ENCODE peak calls at places on chromosomes 12 and 14, in five cellular contexts. One of them, this sample, is unnamed.

GRCh38 chr12:89514751-89515150 is 9.8 kb downstream of the GALNT4 start:
- DNase-seq in A549: no peak
- DNase-seq in adrenal gland: no peak
- DNase-seq in NB4: peak
- DNase-seq in IMR-90: no peak
- DNase-seq in this sample: no peak

GRCh38 chr14:72883963-72884362 is 9.9 kb downstream of the DPF3 start:
- DNase-seq in adrenal gland: no peak
- DNase-seq in A549: no peak
- DNase-seq in NB4: no peak
- DNase-seq in IMR-90: peak
- DNase-seq in this sample: no peak

GRCh38 chr12:82862069-82862841 is 175.5 kb downstream of the TMTC2 start:
- DNase-seq in IMR-90: peak
- DNase-seq in adrenal gland: no peak
- DNase-seq in A549: no peak
- DNase-seq in NB4: peak
- DNase-seq in this sample: no peak

GRCh38 chr14:75221797-75222196 is 45.4 kb upstream of the TMED10 start:
- DNase-seq in IMR-90: no peak
- DNase-seq in A549: no peak
- DNase-seq in adrenal gland: no peak
- DNase-seq in NB4: peak
- DNase-seq in this sample: no peak

GRCh38 chr14:55846852-55847471 is 267.0 kb downstream of the KTN1 start:
- DNase-seq in adrenal gland: no peak
- DNase-seq in A549: no peak
- DNase-seq in NB4: no peak
- DNase-seq in IMR-90: peak
- DNase-seq in this sample: no peak

GRCh38 chr14:98177551-98177950 is 1094.4 kb downstream of the BCL11B start:
- DNase-seq in A549: no peak
- DNase-seq in NB4: no peak
- DNase-seq in adrenal gland: no peak
- DNase-seq in IMR-90: no peak
- DNase-seq in this sample: no peak

GRCh38 chr14:103736546-103737431 is 21.2 kb downstream of the ZFYVE21 start:
- DNase-seq in A549: no peak
- DNase-seq in NB4: no peak
- DNase-seq in adrenal gland: no peak
- DNase-seq in IMR-90: no peak
- DNase-seq in this sample: peak

GRCh38 chr12:108614041-108614440 is 16.2 kb upstream of the TMEM119 start:
- DNase-seq in IMR-90: no peak
- DNase-seq in adrenal gland: no peak
- DNase-seq in A549: no peak
- DNase-seq in NB4: no peak
- DNase-seq in this sample: no peak

GRCh38 chr12:107564946-107565345 is 120.7 kb upstream of the PWP1 start:
- DNase-seq in NB4: peak
- DNase-seq in adrenal gland: no peak
- DNase-seq in A549: no peak
- DNase-seq in IMR-90: peak
- DNase-seq in this sample: no peak

DNA sequence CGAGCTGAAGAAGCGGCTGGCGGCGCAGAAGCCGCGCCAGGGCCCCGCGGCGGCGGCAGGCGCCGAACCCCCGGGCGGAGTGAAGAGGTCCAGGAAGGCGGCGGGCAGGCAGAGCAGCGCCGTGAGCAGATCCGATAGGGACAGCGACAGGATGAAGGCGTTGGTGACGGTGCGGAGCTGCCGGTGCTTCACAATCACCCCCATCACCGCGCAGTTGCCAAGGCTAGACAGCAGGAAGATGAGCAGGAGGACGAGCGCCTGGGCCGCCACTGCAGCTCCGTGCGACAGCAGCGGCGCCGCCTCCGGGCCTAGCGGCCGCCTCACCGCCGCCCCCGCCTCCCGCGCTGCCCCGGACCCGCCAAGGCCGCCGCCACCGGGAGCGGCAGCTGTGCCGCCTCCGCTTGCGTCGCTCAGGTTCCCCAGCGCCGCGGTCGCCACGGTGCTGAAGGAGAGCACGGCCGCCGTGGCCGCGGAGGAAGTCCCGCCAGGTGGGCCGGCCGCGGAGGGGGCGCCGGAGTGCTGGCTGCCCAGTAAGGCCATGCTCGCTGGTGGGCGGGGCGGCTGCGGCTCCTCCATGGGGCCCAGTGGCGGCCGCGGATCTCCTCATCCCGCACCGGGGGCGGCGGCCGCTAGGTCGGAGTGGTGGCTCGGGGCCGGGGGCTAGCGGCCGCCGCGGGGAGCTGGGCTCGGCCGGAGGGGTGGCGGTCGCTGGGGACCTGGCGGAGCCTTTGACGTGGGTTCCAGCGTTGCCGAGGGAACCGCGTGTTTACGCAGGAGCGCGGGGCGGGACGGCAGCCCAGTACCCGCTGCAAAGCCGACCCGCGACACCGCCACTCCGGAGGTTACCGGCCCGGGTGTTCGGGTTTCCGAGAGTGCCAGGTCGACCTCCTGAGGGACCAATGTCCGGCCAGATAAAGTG is at the start of gene GPR135:
- DNase-seq in adrenal gland: peak
- DNase-seq in A549: no peak
- DNase-seq in NB4: no peak
- DNase-seq in IMR-90: peak
- DNase-seq in this sample: peak
- TF ChIP-seq POLR2A in adrenal gland: peak
- TF ChIP-seq POLR2A in A549: no peak
- TF ChIP-seq POLR2A in NB4: no peak
- TF ChIP-seq POLR2A in IMR-90: no peak
- TF ChIP-seq POLR2A in this sample: no peak

GRCh38 chr12:27696293-27696652 is at the start of gene REP15:
- DNase-seq in A549: no peak
- DNase-seq in NB4: no peak
- DNase-seq in adrenal gland: no peak
- DNase-seq in IMR-90: no peak
- DNase-seq in this sample: no peak

GRCh38 chr12:27696864-27697564 is 767 bp downstream of the REP15 start:
- DNase-seq in IMR-90: no peak
- DNase-seq in A549: no peak
- DNase-seq in NB4: no peak
- DNase-seq in adrenal gland: no peak
- DNase-seq in this sample: no peak

GRCh38 chr12:27693403-27693802 is 2.8 kb upstream of the REP15 start:
- DNase-seq in IMR-90: no peak
- DNase-seq in adrenal gland: no peak
- DNase-seq in A549: no peak
- DNase-seq in NB4: no peak
- DNase-seq in this sample: no peak

GRCh38 chr12:27695556-27696292 is 523 bp upstream of the REP15 start:
- DNase-seq in NB4: no peak
- DNase-seq in adrenal gland: no peak
- DNase-seq in IMR-90: peak
- DNase-seq in A549: no peak
- DNase-seq in this sample: no peak
- TF ChIP-seq CTCF in NB4: no peak
- TF ChIP-seq CTCF in adrenal gland: no peak
- TF ChIP-seq CTCF in IMR-90: no peak
- TF ChIP-seq CTCF in A549: no peak
- TF ChIP-seq CTCF in this sample: no peak

GRCh38 chr12:121797937-121798801 is 4.7 kb upstream of the RHOF start:
- DNase-seq in NB4: no peak
- DNase-seq in A549: no peak
- DNase-seq in adrenal gland: peak
- DNase-seq in IMR-90: peak
- DNase-seq in this sample: peak
- TF ChIP-seq POLR2A in NB4: no peak
- TF ChIP-seq POLR2A in A549: no peak
- TF ChIP-seq POLR2A in adrenal gland: no peak
- TF ChIP-seq POLR2A in IMR-90: no peak
- TF ChIP-seq POLR2A in this sample: peak

DNA sequence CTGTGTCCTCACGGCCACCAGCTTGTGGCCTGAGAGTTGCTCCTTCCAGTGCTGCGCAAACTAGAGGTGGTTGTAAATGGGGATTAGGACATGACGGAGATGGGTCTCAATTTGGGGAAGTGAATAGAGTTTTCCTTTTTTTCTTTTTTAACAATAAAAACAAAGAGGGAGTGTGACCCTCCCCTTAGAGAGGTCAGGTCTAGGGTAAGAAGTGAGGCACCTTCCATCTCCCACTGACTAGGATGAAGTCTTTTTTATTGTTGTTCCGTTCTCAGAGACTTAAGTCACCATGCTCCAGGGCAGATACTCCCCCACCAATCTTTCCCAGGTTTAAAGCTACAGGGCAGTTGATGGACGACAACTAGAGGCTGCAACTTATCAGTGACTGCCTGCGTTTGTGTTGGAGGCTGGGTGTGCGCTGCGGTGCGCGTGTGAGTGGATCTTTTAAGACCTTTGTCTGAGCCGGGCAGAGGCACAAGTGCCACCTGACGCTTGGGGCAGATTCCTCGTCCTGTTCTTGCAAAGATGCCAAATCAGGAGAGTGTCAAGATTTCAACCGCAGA is 2.1 kb upstream of the GSC start:
- DNase-seq in adrenal gland: no peak
- DNase-seq in A549: no peak
- DNase-seq in NB4: no peak
- DNase-seq in IMR-90: no peak
- DNase-seq in this sample: no peak
- TF ChIP-seq CTCF in adrenal gland: no peak
- TF ChIP-seq CTCF in A549: no peak
- TF ChIP-seq CTCF in NB4: no peak
- TF ChIP-seq CTCF in IMR-90: no peak
- TF ChIP-seq CTCF in this sample: no peak

GRCh38 chr12:31590730-31591307 is at the start of gene DENND5B:
- DNase-seq in IMR-90: peak
- DNase-seq in NB4: peak
- DNase-seq in adrenal gland: peak
- DNase-seq in A549: peak
- DNase-seq in this sample: peak
- TF ChIP-seq POLR2A in IMR-90: no peak
- TF ChIP-seq POLR2A in NB4: peak
- TF ChIP-seq POLR2A in adrenal gland: peak
- TF ChIP-seq POLR2A in A549: peak
- TF ChIP-seq POLR2A in this sample: no peak

GRCh38 chr12:65878540-65878939 is 54.3 kb downstream of the HMGA2 start:
- DNase-seq in IMR-90: no peak
- DNase-seq in adrenal gland: no peak
- DNase-seq in A549: no peak
- DNase-seq in NB4: no peak
- DNase-seq in this sample: no peak
- TF ChIP-seq CTCF in IMR-90: peak
- TF ChIP-seq CTCF in adrenal gland: no peak
- TF ChIP-seq CTCF in A549: peak
- TF ChIP-seq CTCF in NB4: no peak
- TF ChIP-seq CTCF in this sample: no peak

This sample was measured in heart left ventricle.